ENCODE peak calls at places on chromosomes 11 and 22, in seven cellular contexts. Z is lower lobe of right lung; D is cardiac muscle cell; T is cardiac fibroblast; E is CD8-positive, alpha-beta T cell; N is H9; P is GM12878. L is an unnamed sample.

GRCh38 chr11:66119348-66120133 is 49.5 kb downstream of the PACS1 start:
- DNase-seq in Z (no peak), D (peak; percentile 92), T (peak; percentile 94), E (no peak), N (no peak), P (no peak), L (peak; percentile 75)

GRCh38 chr11:71334191-71334590 is 81.8 kb upstream of the SHANK2 start:
- DNase-seq in Z (no peak), D (no peak), T (no peak), E (no peak), N (peak; percentile 8), P (no peak), L (no peak)

GRCh38 chr11:44605068-44605708 is 39.7 kb downstream of the CD82 start:
- DNase-seq in Z (no peak), D (no peak), T (no peak), E (no peak), N (no peak), P (no peak), L (no peak)

GRCh38 chr11:73143126-73143838 is 1.2 kb upstream of the FCHSD2 start:
- DNase-seq in Z (no peak), D (peak; percentile 49), T (peak; percentile 19), E (peak; percentile 13), N (no peak), P (no peak), L (no peak)

GRCh38 chr11:19315511-19315910 is 74.8 kb upstream of the E2F8 start:
- DNase-seq in Z (no peak), D (no peak), T (no peak), E (no peak), N (no peak), P (no peak), L (no peak)

GRCh38 chr11:795638-796564 is 2.2 kb downstream of the SLC25A22 start:
- DNase-seq in Z (peak; percentile 90), D (peak; percentile 84), T (peak; percentile 81), E (peak; percentile 73), N (no peak), P (no peak), L (peak; percentile 81)

GRCh38 chr11:83819936-83820549 is 533.9 kb upstream of the CCDC90B start:
- DNase-seq in Z (no peak), D (peak; percentile 82), T (peak; percentile 83), E (no peak), N (no peak), P (no peak), L (peak; percentile 82)

GRCh38 chr11:59283825-59284772 is 71.4 kb upstream of the MPEG1 start:
- DNase-seq in Z (no peak), D (peak; percentile 60), T (peak; percentile 69), E (peak; percentile 29), N (peak; percentile 50), P (peak; percentile 71), L (peak; percentile 46)

GRCh38 chr22:22855617-22856308 is 31.9 kb upstream of the IGLL5 start:
- DNase-seq in Z (no peak), D (peak; percentile 13), T (peak; percentile 20), E (peak; percentile 19), N (peak; percentile 69), P (no peak), L (no peak)

GRCh38 chr22:23072911-23073491 is 2.7 kb downstream of the GNAZ start:
- DNase-seq in Z (peak; percentile 13), D (no peak), T (no peak), E (no peak), N (no peak), P (no peak), L (no peak)

GRCh38 chr22:37647928-37648327 is 8.5 kb downstream of the SH3BP1 start:
- DNase-seq in Z (no peak), D (no peak), T (no peak), E (no peak), N (no peak), P (no peak), L (peak; percentile 36)

GRCh38 chr22:49052023-49052538 is 775.6 kb downstream of the BRD1 start:
- DNase-seq in Z (no peak), D (peak; percentile 4), T (no peak), E (peak; percentile 61), N (peak; percentile 60), P (no peak), L (no peak)

GRCh38 chr11:112518371-112518770 is 257.7 kb upstream of the PLET1 start:
- DNase-seq in Z (no peak), D (no peak), T (no peak), E (no peak), N (no peak), P (no peak), L (peak; percentile 33)

GRCh38 chr22:39933741-39934140 is 26.5 kb upstream of the TMA7B start:
- DNase-seq in Z (no peak), D (no peak), T (no peak), E (no peak), N (no peak), P (no peak), L (no peak)

GRCh38 chr11:73950869-73951710 is at the start of gene DNAJB13:
- DNase-seq in Z (peak; percentile 64), D (peak; percentile 58), T (peak; percentile 61), E (no peak), N (peak; percentile 79), P (peak; percentile 23), L (peak; percentile 25)

GRCh38 chr22:17774206-17774927 is at the start of gene BID:
- DNase-seq in Z (peak; percentile 84), D (peak; percentile 25), T (no peak), E (peak; percentile 44), N (no peak), P (no peak), L (no peak)

GRCh38 chr11:31254411-31254810 is 115.1 kb downstream of the DCDC1 start:
- DNase-seq in Z (no peak), D (peak; percentile 48), T (peak; percentile 37), E (no peak), N (no peak), P (no peak), L (peak; percentile 64)

GRCh38 chr11:78213526-78214330 is 25.0 kb downstream of the USP35 start:
- DNase-seq in Z (no peak), D (no peak), T (no peak), E (no peak), N (no peak), P (no peak), L (no peak)

GRCh38 chr11:74397531-74398243 is 546 bp downstream of the PGM2L1 start:
- DNase-seq in Z (peak; percentile 57), D (peak; percentile 18), T (peak; percentile 36), E (peak; percentile 34), N (peak; percentile 45), P (no peak), L (no peak)

GRCh38 chr22:17884084-17884483 is 109.8 kb upstream of the BID start:
- DNase-seq in Z (no peak), D (no peak), T (no peak), E (no peak), N (no peak), P (no peak), L (no peak)

GRCh38 chr11:2271327-2272240 is 1.2 kb upstream of the ASCL2 start:
- DNase-seq in Z (no peak), D (no peak), T (no peak), E (no peak), N (peak; percentile 37), P (no peak), L (no peak)

GRCh38 chr11:71425851-71426250 is 22.3 kb downstream of the DHCR7 start:
- DNase-seq in Z (no peak), D (no peak), T (no peak), E (no peak), N (no peak), P (no peak), L (no peak)

GRCh38 chr11:94739331-94739730 is 28.8 kb upstream of the AMOTL1 start:
- DNase-seq in Z (no peak), D (no peak), T (no peak), E (no peak), N (no peak), P (no peak), L (no peak)

GRCh38 chr11:30143098-30143705 is 87.6 kb upstream of the FSHB start:
- DNase-seq in Z (no peak), D (peak; percentile 58), T (peak; percentile 55), E (no peak), N (peak; percentile 24), P (peak; percentile 9), L (peak; percentile 27)

GRCh38 chr11:76901144-76901543 is 40.4 kb downstream of the ACER3 start:
- DNase-seq in Z (no peak), D (no peak), T (no peak), E (no peak), N (no peak), P (no peak), L (no peak)

GRCh38 chr22:30115705-30116104 is 35.4 kb downstream of the HORMAD2 start:
- DNase-seq in Z (no peak), D (peak; percentile 6), T (peak; percentile 13), E (no peak), N (no peak), P (no peak), L (no peak)

GRCh38 chr11:61955031-61955415 is 4.9 kb downstream of the BEST1 start:
- DNase-seq in Z (peak; percentile 81), D (peak; percentile 93), T (peak; percentile 92), E (no peak), N (peak; percentile 80), P (no peak), L (peak; percentile 89)
- TF ChIP-seq CTCF in Z (peak; percentile 23), D (peak; percentile 34), T (peak; percentile 28), E (no peak), N (peak; percentile 30), P (no peak), L (peak; percentile 48)

DNA sequence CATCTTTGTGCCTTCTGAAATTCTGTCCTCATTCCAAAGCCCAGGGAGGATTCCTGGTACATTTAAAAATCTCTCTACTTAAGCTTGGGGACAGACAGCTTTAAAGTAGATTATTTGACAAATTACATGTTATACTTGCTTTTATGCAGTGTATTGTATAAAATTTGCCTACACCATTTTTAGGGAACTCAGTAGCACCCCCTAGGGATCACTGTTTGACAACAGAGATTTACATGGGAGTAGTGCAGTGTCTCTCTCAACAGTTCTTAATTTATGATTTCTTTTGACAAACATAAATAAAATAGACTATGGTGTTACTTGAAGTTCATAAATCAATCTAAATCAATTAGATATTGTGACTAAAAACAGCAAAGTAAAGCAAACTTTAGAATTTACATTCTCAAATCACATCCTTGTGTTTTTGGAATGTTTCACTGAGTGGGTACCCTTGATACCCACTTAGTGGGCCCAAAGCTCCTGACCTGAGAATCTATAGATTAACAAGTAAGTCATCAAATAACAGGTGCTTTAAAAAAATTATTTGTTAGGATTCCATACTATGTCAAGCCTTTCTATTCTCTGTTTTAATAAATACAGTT is 428.8 kb downstream of the DYNC2H1 start:
- DNase-seq in Z (no peak), D (peak; percentile 72), T (peak; percentile 76), E (no peak), N (no peak), P (no peak), L (peak; percentile 32)
- TF ChIP-seq CTCF in Z (peak; percentile 31), D (peak; percentile 71), T (peak; percentile 74), E (no peak), N (peak; percentile 77), P (peak; percentile 34), L (peak; percentile 66)

GRCh38 chr11:127628463-127628785 is 627.9 kb upstream of the KIRREL3 start:
- DNase-seq in Z (no peak), D (no peak), T (no peak), E (no peak), N (no peak), P (no peak), L (no peak)
- TF ChIP-seq CTCF in Z (no peak), D (no peak), T (no peak), E (no peak), N (no peak), P (no peak), L (no peak)

DNA sequence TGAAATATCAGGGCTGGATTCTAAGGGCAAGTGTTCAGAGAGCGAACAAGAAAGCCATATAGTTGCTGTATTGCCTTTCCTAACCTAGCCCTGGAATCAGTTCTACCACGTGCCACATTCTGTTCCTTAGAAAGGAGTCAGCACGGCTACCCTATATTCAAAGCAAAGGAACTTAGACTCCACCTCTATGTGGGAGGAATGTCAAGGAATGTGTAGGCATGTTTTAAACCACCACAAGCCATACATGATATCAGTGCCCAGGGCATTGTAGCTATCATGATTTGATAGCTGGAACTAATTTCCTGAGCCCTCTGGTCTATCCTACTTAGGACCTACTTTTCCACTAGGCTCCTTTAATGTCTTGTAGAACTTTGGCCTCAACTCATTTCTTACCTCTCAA is 2.5 kb upstream of the EIF4ENIF1 start:
- DNase-seq in Z (no peak), D (peak; percentile 3), T (no peak), E (no peak), N (no peak), P (no peak), L (no peak)
- TF ChIP-seq CTCF in Z (no peak), D (no peak), T (no peak), E (no peak), N (no peak), P (no peak), L (no peak)